ENCODE peak calls at places on chromosomes 6 and 20, in nine cellular contexts. Q, S, Y, L, U, Z, G, E and B are unnamed samples.
A peak's percentile ranks its signal among the peaks of the same experiment; 100 is the strongest.

GRCh38 chr20:10171864-10172751 is 46.5 kb upstream of the SNAP25 start:
- DNase-seq in Q (peak; percentile 35), S (peak; percentile 15), Y (peak; percentile 10), L (peak; percentile 66), U (peak; percentile 5), Z (peak; percentile 4), G (peak; percentile 25), E (peak; percentile 65), B (no peak)

GRCh38 chr20:18058661-18059467 is 1.1 kb upstream of the OVOL2 start:
- DNase-seq in Q (no peak), S (no peak), Y (no peak), L (peak; percentile 82), U (no peak), Z (no peak), G (no peak), E (peak; percentile 27), B (no peak)

GRCh38 chr20:56091635-56092180 is 86.4 kb upstream of the CBLN4 start:
- DNase-seq in Q (no peak), S (no peak), Y (no peak), L (no peak), U (no peak), Z (no peak), G (no peak), E (no peak), B (no peak)

GRCh38 chr6:169851641-169852503 is 100.5 kb downstream of the ERMARD start:
- DNase-seq in Q (peak; percentile 25), S (no peak), Y (no peak), L (peak; percentile 46), U (no peak), Z (peak; percentile 0), G (no peak), E (no peak), B (no peak)

GRCh38 chr6:20985821-20986220 is 451.6 kb downstream of the CDKAL1 start:
- DNase-seq in Q (no peak), S (no peak), Y (no peak), L (no peak), U (no peak), Z (no peak), G (no peak), E (no peak), B (no peak)

GRCh38 chr20:10978713-10979112 is 304.9 kb upstream of the JAG1 start:
- DNase-seq in Q (no peak), S (no peak), Y (no peak), L (no peak), U (no peak), Z (no peak), G (no peak), E (no peak), B (peak; percentile 69)

GRCh38 chr6:117676577-117677218 is 1.4 kb downstream of the NUS1 start:
- DNase-seq in Q (peak; percentile 23), S (no peak), Y (no peak), L (no peak), U (peak; percentile 12), Z (no peak), G (no peak), E (peak; percentile 11), B (no peak)

GRCh38 chr20:37230200-37230599 is 31.4 kb downstream of the GHRH start:
- DNase-seq in Q (no peak), S (no peak), Y (no peak), L (no peak), U (no peak), Z (no peak), G (no peak), E (no peak), B (no peak)

GRCh38 chr6:135195522-135195921 is 14.4 kb downstream of the MYB start:
- DNase-seq in Q (no peak), S (no peak), Y (no peak), L (no peak), U (no peak), Z (no peak), G (no peak), E (no peak), B (no peak)

GRCh38 chr20:54132612-54133433 is 41.0 kb downstream of the CYP24A1 start:
- DNase-seq in Q (peak; percentile 99), S (no peak), Y (peak; percentile 96), L (no peak), U (peak; percentile 99), Z (no peak), G (peak; percentile 98), E (peak; percentile 98), B (peak; percentile 52)

GRCh38 chr6:144415014-144415413 is 129.9 kb downstream of the UTRN start:
- DNase-seq in Q (peak; percentile 87), S (no peak), Y (no peak), L (no peak), U (peak; percentile 59), Z (no peak), G (peak; percentile 90), E (peak; percentile 88), B (no peak)

GRCh38 chr20:48338717-48339116 is 489.1 kb downstream of the PREX1 start:
- DNase-seq in Q (peak; percentile 66), S (no peak), Y (no peak), L (no peak), U (peak; percentile 79), Z (no peak), G (peak; percentile 73), E (peak; percentile 76), B (no peak)

GRCh38 chr6:29011276-29011734 is 6.2 kb upstream of the ZNF311 start:
- DNase-seq in Q (peak; percentile 74), S (no peak), Y (no peak), L (peak; percentile 73), U (peak; percentile 47), Z (peak; percentile 46), G (peak; percentile 51), E (peak; percentile 87), B (no peak)

GRCh38 chr6:151658091-151658490 is 149.4 kb upstream of the ESR1 start:
- DNase-seq in Q (no peak), S (no peak), Y (no peak), L (no peak), U (no peak), Z (no peak), G (no peak), E (no peak), B (no peak)

GRCh38 chr20:2742934-2743559 is 50.5 kb downstream of the EBF4 start:
- DNase-seq in Q (peak; percentile 73), S (peak; percentile 43), Y (peak; percentile 32), L (peak; percentile 85), U (peak; percentile 48), Z (peak; percentile 78), G (peak; percentile 59), E (peak; percentile 80), B (no peak)

GRCh38 chr6:4910060-4910746 is 93.6 kb downstream of the RPP40 start:
- DNase-seq in Q (no peak), S (no peak), Y (no peak), L (no peak), U (no peak), Z (no peak), G (no peak), E (no peak), B (no peak)

GRCh38 chr6:128246472-128246871 is 273.9 kb downstream of the PTPRK start:
- DNase-seq in Q (no peak), S (no peak), Y (no peak), L (no peak), U (no peak), Z (no peak), G (no peak), E (no peak), B (no peak)

GRCh38 chr20:34948030-34948429 is 7.6 kb downstream of the GSS start:
- DNase-seq in Q (peak; percentile 83), S (no peak), Y (no peak), L (no peak), U (peak; percentile 87), Z (no peak), G (peak; percentile 92), E (peak; percentile 91), B (no peak)

GRCh38 chr6:125748534-125749111 is 809 bp upstream of the HEY2 start:
- DNase-seq in Q (peak; percentile 27), S (no peak), Y (no peak), L (no peak), U (peak; percentile 3), Z (no peak), G (peak; percentile 10), E (peak; percentile 49), B (no peak)

GRCh38 chr20:12053348-12053747 is 135.7 kb downstream of the BTBD3 start:
- DNase-seq in Q (peak; percentile 89), S (no peak), Y (peak; percentile 39), L (no peak), U (peak; percentile 60), Z (no peak), G (peak; percentile 77), E (peak; percentile 25), B (no peak)
- H3K4me3 ChIP-seq in Q (no peak overlapping the region), S (no peak overlapping the region), Y (no peak overlapping the region), L (no peak overlapping the region), U (no peak overlapping the region), Z (no peak overlapping the region), G (no peak overlapping the region), E (no peak overlapping the region), B (no peak overlapping the region)

GRCh38 chr6:30689985-30690384 is 799 bp downstream of the NRM start:
- DNase-seq in Q (no peak), S (no peak), Y (no peak), L (no peak), U (no peak), Z (no peak), G (no peak), E (no peak), B (no peak)
- H3K4me3 ChIP-seq in Q (peak overlapping the region; percentile 69), S (peak overlapping the region; percentile 67), Y (peak overlapping the region; percentile 56), L (peak overlapping the region; percentile 88), U (peak overlapping the region; percentile 97), Z (no peak overlapping the region), G (peak overlapping the region; percentile 89), E (peak overlapping the region; percentile 91), B (peak overlapping the region; percentile 91)

GRCh38 chr20:50690979-50691584 is at the start of gene RIPOR3:
- DNase-seq in Q (peak; percentile 76), S (peak; percentile 42), Y (no peak), L (peak; percentile 67), U (peak; percentile 24), Z (no peak), G (no peak), E (peak; percentile 60), B (peak; percentile 20)
- H3K4me3 ChIP-seq in Q (peak within 1 kb of the TSS; percentile 80), S (peak within 1 kb of the TSS; percentile 57), Y (peak within 1 kb of the TSS; percentile 46), L (peak within 1 kb of the TSS; percentile 31), U (peak within 1 kb of the TSS; percentile 48), Z (no peak within 1 kb of the TSS), G (peak within 1 kb of the TSS; percentile 20), E (peak within 1 kb of the TSS; percentile 66), B (peak within 1 kb of the TSS; percentile 51)

GRCh38 chr6:70684794-70685493 is 17.3 kb downstream of the SMAP1 start:
- DNase-seq in Q (no peak), S (no peak), Y (no peak), L (no peak), U (no peak), Z (no peak), G (no peak), E (no peak), B (peak; percentile 33)
- H3K4me3 ChIP-seq in Q (no peak overlapping the region), S (no peak overlapping the region), Y (no peak overlapping the region), L (no peak overlapping the region), U (no peak overlapping the region), Z (no peak overlapping the region), G (no peak overlapping the region), E (no peak overlapping the region), B (no peak overlapping the region)